ENCODE peak calls at places on chromosomes 16 and 17, in seven cellular contexts. C, Y, O, Z, H, T and M are unnamed samples.

GRCh38 chr16:84922351-84923135 is 88.8 kb downstream of the ZDHHC7 start:
- DNase-seq in C (peak), Y (peak), O (no peak), Z (peak), H (no peak), T (no peak), M (no peak)

GRCh38 chr16:4373356-4373908 is 1.8 kb downstream of the VASN start:
- DNase-seq in C (no peak), Y (peak), O (no peak), Z (no peak), H (no peak), T (no peak), M (no peak)

GRCh38 chr16:4288148-4288921 is 15.5 kb upstream of the TFAP4 start:
- DNase-seq in C (peak), Y (peak), O (peak), Z (peak), H (no peak), T (peak), M (peak)

GRCh38 chr17:35510031-35510430 is 27.4 kb downstream of the SLFN12L start:
- DNase-seq in C (no peak), Y (no peak), O (no peak), Z (no peak), H (no peak), T (no peak), M (no peak)

GRCh38 chr16:78655481-78656114 is 556.1 kb downstream of the WWOX start:
- DNase-seq in C (no peak), Y (no peak), O (no peak), Z (no peak), H (no peak), T (no peak), M (no peak)

GRCh38 chr16:86697715-86698114 is 119.4 kb downstream of the FOXL1 start:
- DNase-seq in C (no peak), Y (no peak), O (no peak), Z (no peak), H (no peak), T (no peak), M (no peak)

GRCh38 chr16:50021509-50021908 is 3.5 kb upstream of the CNEP1R1 start:
- DNase-seq in C (peak), Y (no peak), O (no peak), Z (no peak), H (no peak), T (no peak), M (no peak)

GRCh38 chr16:25013751-25014499 is 1.2 kb downstream of the ARHGAP17 start:
- DNase-seq in C (no peak), Y (no peak), O (no peak), Z (no peak), H (no peak), T (no peak), M (no peak)

GRCh38 chr16:78538284-78538683 is 438.8 kb downstream of the WWOX start:
- DNase-seq in C (no peak), Y (no peak), O (no peak), Z (no peak), H (no peak), T (no peak), M (no peak)

GRCh38 chr16:87822571-87822970 is 46.7 kb downstream of the SLC7A5 start:
- DNase-seq in C (peak), Y (no peak), O (no peak), Z (no peak), H (no peak), T (no peak), M (no peak)

GRCh38 chr16:23318639-23319038 is 16.5 kb downstream of the SCNN1B start:
- DNase-seq in C (no peak), Y (peak), O (no peak), Z (no peak), H (no peak), T (no peak), M (no peak)

GRCh38 chr17:40726919-40727318 is 23.4 kb upstream of the KRT24 start:
- DNase-seq in C (no peak), Y (no peak), O (no peak), Z (no peak), H (no peak), T (no peak), M (no peak)

GRCh38 chr17:238071-238963 is 56.9 kb upstream of the DOC2B start:
- DNase-seq in C (no peak), Y (no peak), O (no peak), Z (no peak), H (no peak), T (no peak), M (no peak)

GRCh38 chr16:27236635-27237228 is 31.8 kb downstream of the NSMCE1 start:
- DNase-seq in C (no peak), Y (no peak), O (no peak), Z (no peak), H (no peak), T (no peak), M (no peak)

GRCh38 chr16:71567931-71568330 is 9.0 kb downstream of the TAT start:
- DNase-seq in C (no peak), Y (no peak), O (no peak), Z (no peak), H (no peak), T (no peak), M (no peak)

GRCh38 chr17:2736956-2737355 is 12.5 kb downstream of the CCDC92B start:
- DNase-seq in C (no peak), Y (no peak), O (no peak), Z (no peak), H (peak), T (no peak), M (peak)

GRCh38 chr17:45227101-45227591 is 5.5 kb downstream of the FMNL1 start:
- DNase-seq in C (no peak), Y (no peak), O (no peak), Z (no peak), H (no peak), T (no peak), M (no peak)

GRCh38 chr17:69480197-69480596 is 65.7 kb downstream of the MAP2K6 start:
- DNase-seq in C (no peak), Y (peak), O (no peak), Z (no peak), H (no peak), T (no peak), M (no peak)

GRCh38 chr17:46766493-46767491 is 51.7 kb downstream of the WNT3 start:
- DNase-seq in C (no peak), Y (no peak), O (no peak), Z (no peak), H (no peak), T (no peak), M (no peak)

GRCh38 chr17:3710951-3711383 is 12.7 kb upstream of the HASPIN start:
- DNase-seq in C (no peak), Y (no peak), O (no peak), Z (no peak), H (no peak), T (peak), M (peak)

GRCh38 chr17:68600123-68600880 is 865 bp downstream of the FAM20A start:
- DNase-seq in C (peak), Y (peak), O (peak), Z (no peak), H (no peak), T (no peak), M (no peak)

GRCh38 chr16:84423416-84423837 is 55.1 kb downstream of the ATP2C2 start:
- DNase-seq in C (no peak), Y (peak), O (peak), Z (no peak), H (no peak), T (no peak), M (peak)

GRCh38 chr16:55501549-55502322 is 7.1 kb upstream of the LPCAT2 start:
- DNase-seq in C (no peak), Y (peak), O (no peak), Z (no peak), H (no peak), T (no peak), M (peak)

GRCh38 chr17:78140169-78141051 is 5.8 kb upstream of the C17orf99 start:
- DNase-seq in C (peak), Y (peak), O (peak), Z (no peak), H (peak), T (peak), M (peak)

GRCh38 chr17:35588196-35588920 is 1.2 kb downstream of the AP2B1 start:
- DNase-seq in C (no peak), Y (no peak), O (peak), Z (no peak), H (peak), T (no peak), M (peak)

GRCh38 chr16:55502801-55503366 is 6.0 kb upstream of the LPCAT2 start:
- DNase-seq in C (peak), Y (peak), O (no peak), Z (peak), H (no peak), T (no peak), M (peak)

GRCh38 chr17:59105852-59106462 is 723 bp downstream of the TRIM37 start:
- DNase-seq in C (no peak), Y (peak), O (peak), Z (peak), H (peak), T (peak), M (peak)

GRCh38 chr16:72111653-72112451 is 18.2 kb downstream of the DHX38 start:
- DNase-seq in C (no peak), Y (no peak), O (no peak), Z (no peak), H (no peak), T (no peak), M (no peak)

GRCh38 chr16:48367443-48368049 is 17.7 kb downstream of the SIAH1 start:
- DNase-seq in C (no peak), Y (no peak), O (no peak), Z (no peak), H (no peak), T (no peak), M (no peak)

GRCh38 chr17:61786088-61786487 is 77.2 kb downstream of the BRIP1 start:
- DNase-seq in C (no peak), Y (no peak), O (no peak), Z (no peak), H (no peak), T (no peak), M (no peak)

GRCh38 chr17:60065867-60066266 is 12.9 kb downstream of the HEATR6 start:
- DNase-seq in C (no peak), Y (no peak), O (no peak), Z (no peak), H (no peak), T (no peak), M (no peak)

GRCh38 chr17:81460856-81461460 is 51.6 kb downstream of the ACTG1 start:
- DNase-seq in C (no peak), Y (no peak), O (no peak), Z (no peak), H (no peak), T (no peak), M (no peak)